ENCODE peak calls at places on chromosomes 4 and X, in nine cellular contexts. P is left lung, M is GM23248, T is heart left ventricle, H is testis, Y is epithelial cell of proximal tubule, Z is OCI-LY7, C is uterus, K is lung. O is an unnamed sample.

GRCh38 chr4:11497212-11497806 is 68.6 kb upstream of the HS3ST1 start:
- DNase-seq in P (no peak), M (no peak), T (no peak), H (no peak), Y (no peak), Z (no peak), C (no peak), K (no peak), O (no peak)

GRCh38 chrX:103879339-103879738 is 47.3 kb upstream of the RAB9B start:
- DNase-seq in P (no peak), M (peak), T (no peak), H (peak), Y (no peak), Z (no peak), C (no peak), K (no peak), O (no peak)

GRCh38 chr4:32189788-32190187 is 1469.6 kb downstream of the PCDH7 start:
- DNase-seq in P (no peak), M (no peak), T (no peak), H (no peak), Y (no peak), Z (no peak), C (no peak), K (no peak), O (no peak)

GRCh38 chr4:12488672-12489071 is 995.5 kb downstream of the RAB28 start:
- DNase-seq in P (no peak), M (no peak), T (peak), H (no peak), Y (no peak), Z (no peak), C (no peak), K (no peak), O (no peak)

GRCh38 chrX:43898406-43898805 is 16.2 kb upstream of the MAOB start:
- DNase-seq in P (no peak), M (no peak), T (no peak), H (no peak), Y (no peak), Z (no peak), C (no peak), K (no peak), O (no peak)

GRCh38 chrX:39398973-39399268 is 597.7 kb downstream of the MID1IP1 start:
- DNase-seq in P (no peak), M (no peak), T (no peak), H (no peak), Y (no peak), Z (no peak), C (no peak), K (no peak), O (no peak)

GRCh38 chr4:115042496-115042895 is 70.9 kb downstream of the NDST4 start:
- DNase-seq in P (no peak), M (peak), T (no peak), H (no peak), Y (no peak), Z (peak), C (no peak), K (no peak), O (no peak)

GRCh38 chr4:70759627-70760026 is 37.9 kb downstream of the RUFY3 start:
- DNase-seq in P (no peak), M (no peak), T (no peak), H (no peak), Y (no peak), Z (no peak), C (no peak), K (no peak), O (no peak)

GRCh38 chr4:575281-576141 is 584 bp downstream of the TMEM271 start:
- DNase-seq in P (peak), M (peak), T (peak), H (peak), Y (no peak), Z (no peak), C (no peak), K (peak), O (no peak)

GRCh38 chrX:37599735-37600134 is 28.3 kb downstream of the LANCL3 start:
- DNase-seq in P (no peak), M (no peak), T (no peak), H (no peak), Y (no peak), Z (no peak), C (no peak), K (peak), O (peak)

GRCh38 chr4:177802149-177802548 is 359.9 kb upstream of the AGA start:
- DNase-seq in P (no peak), M (no peak), T (no peak), H (no peak), Y (no peak), Z (no peak), C (no peak), K (no peak), O (no peak)

GRCh38 chr4:61500883-61501282 is 300.8 kb downstream of the ADGRL3 start:
- DNase-seq in P (no peak), M (no peak), T (no peak), H (peak), Y (no peak), Z (no peak), C (no peak), K (no peak), O (no peak)

GRCh38 chrX:69067841-69068240 is 97.4 kb downstream of the PJA1 start:
- DNase-seq in P (no peak), M (no peak), T (no peak), H (no peak), Y (no peak), Z (no peak), C (peak), K (no peak), O (peak)

GRCh38 chr4:61397174-61397573 is 197.0 kb downstream of the ADGRL3 start:
- DNase-seq in P (no peak), M (no peak), T (no peak), H (no peak), Y (peak), Z (no peak), C (no peak), K (no peak), O (no peak)

GRCh38 chr4:76897522-76898384 is at the start of gene SOWAHB:
- DNase-seq in P (peak), M (peak), T (no peak), H (peak), Y (no peak), Z (no peak), C (no peak), K (peak), O (peak)

GRCh38 chrX:13688384-13688771 is 550 bp upstream of the RAB9A start:
- DNase-seq in P (no peak), M (no peak), T (no peak), H (no peak), Y (no peak), Z (no peak), C (no peak), K (no peak), O (no peak)

GRCh38 chr4:120940547-120940946 is 18.0 kb upstream of the PRDM5 start:
- DNase-seq in P (no peak), M (no peak), T (no peak), H (no peak), Y (no peak), Z (no peak), C (no peak), K (no peak), O (no peak)

GRCh38 chrX:48751343-48751742 is 10.2 kb upstream of the GLOD5 start:
- DNase-seq in P (no peak), M (no peak), T (no peak), H (no peak), Y (no peak), Z (no peak), C (no peak), K (no peak), O (no peak)

GRCh38 chr4:3607690-3608514 is 75.7 kb upstream of the LRPAP1 start:
- DNase-seq in P (no peak), M (no peak), T (no peak), H (peak), Y (no peak), Z (no peak), C (no peak), K (no peak), O (no peak)

GRCh38 chr4:41264212-41264611 is 7.5 kb downstream of the UCHL1 start:
- DNase-seq in P (no peak), M (no peak), T (no peak), H (no peak), Y (no peak), Z (no peak), C (no peak), K (no peak), O (no peak)

GRCh38 chr4:16897351-16897750 is 1.1 kb downstream of the LDB2 start:
- DNase-seq in P (no peak), M (peak), T (no peak), H (no peak), Y (no peak), Z (no peak), C (no peak), K (no peak), O (no peak)

GRCh38 chr4:16894406-16894805 is 4.0 kb downstream of the LDB2 start:
- DNase-seq in P (no peak), M (peak), T (no peak), H (no peak), Y (no peak), Z (no peak), C (no peak), K (no peak), O (no peak)

GRCh38 chr4:16896871-16897270 is 1.6 kb downstream of the LDB2 start:
- DNase-seq in P (no peak), M (peak), T (no peak), H (no peak), Y (no peak), Z (no peak), C (no peak), K (no peak), O (no peak)

GRCh38 chr4:16900325-16900724 is 1.9 kb upstream of the LDB2 start:
- DNase-seq in P (no peak), M (no peak), T (no peak), H (no peak), Y (no peak), Z (no peak), C (no peak), K (no peak), O (no peak)

DNA sequence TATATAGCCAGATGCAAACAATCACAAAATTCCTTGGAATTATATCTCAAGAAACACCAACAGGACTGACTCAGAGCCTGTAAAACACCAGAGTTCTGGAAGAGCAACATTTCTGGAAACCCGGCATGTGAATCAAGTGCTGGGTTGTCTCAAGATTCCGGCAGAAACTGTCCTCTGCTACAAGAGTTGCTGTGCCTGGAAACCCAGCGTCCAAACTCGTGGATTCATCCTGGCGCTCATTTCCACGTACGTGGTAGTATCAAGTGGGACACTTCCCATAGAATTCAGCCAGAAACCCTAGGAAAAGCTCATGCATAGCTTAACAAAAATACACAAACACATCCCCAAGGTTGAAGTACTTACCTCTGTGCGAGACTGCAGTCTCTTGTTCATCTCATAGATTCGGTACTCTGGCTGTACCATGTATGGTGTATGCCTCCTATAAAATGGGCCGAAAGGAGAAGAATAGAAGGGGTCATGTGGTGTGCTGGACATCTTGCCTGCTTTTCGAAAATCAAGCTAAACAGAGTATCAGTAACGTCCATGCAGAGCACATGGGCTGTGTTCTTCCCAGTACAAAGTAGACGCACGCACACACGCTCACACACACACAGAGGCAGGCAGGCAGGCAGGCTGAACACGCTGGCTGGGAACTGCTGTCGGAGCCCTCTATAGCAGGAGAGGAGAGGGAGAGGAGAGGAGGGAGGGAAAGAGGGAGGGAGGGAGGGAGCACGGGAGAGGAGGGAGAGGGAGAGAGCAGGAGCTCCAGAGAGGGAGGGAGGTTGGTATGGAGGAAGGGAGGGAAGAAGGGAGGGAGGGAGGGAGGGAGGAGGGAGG is at the start of gene LDB2:
- DNase-seq in P (no peak), M (peak), T (peak), H (peak), Y (peak), Z (no peak), C (peak), K (peak), O (peak)
- H3K4me3 ChIP-seq in P (peak), M (peak), T (peak), H (peak), Y (peak), Z (no peak), C (peak), K (peak), O (peak)

DNA sequence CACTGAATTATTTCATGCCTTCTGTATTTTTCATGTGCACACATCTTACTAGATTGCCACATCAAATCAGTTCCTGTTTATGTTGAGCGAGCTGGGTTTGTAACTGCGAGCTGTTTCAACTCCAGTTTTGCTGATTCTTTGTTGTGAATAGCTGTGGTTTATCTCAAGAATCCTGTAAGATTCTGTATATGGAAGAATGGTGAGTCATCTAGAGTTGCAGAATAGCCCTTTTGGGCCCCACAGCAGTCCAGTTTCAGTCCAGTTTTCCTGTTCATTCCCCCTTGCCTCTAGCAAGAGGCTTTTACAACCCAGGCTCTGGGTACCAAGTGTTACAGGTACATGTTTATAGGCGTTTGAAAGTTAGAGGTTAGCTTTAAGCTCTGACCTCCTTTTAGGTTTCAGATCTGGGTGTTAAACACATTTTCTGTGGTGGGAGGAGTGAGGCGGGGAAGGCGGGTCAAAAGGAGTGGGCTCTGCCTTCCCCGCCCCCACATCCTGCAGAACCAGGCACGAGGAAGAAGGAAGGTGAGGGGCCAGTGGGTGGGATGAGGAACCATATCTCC is 32.7 kb downstream of the TBC1D14 start:
- DNase-seq in P (no peak), M (peak), T (no peak), H (no peak), Y (peak), Z (peak), C (peak), K (peak), O (no peak)
- H3K4me3 ChIP-seq in P (no peak), M (peak), T (no peak), H (no peak), Y (no peak), Z (peak), C (no peak), K (no peak), O (no peak)

DNA sequence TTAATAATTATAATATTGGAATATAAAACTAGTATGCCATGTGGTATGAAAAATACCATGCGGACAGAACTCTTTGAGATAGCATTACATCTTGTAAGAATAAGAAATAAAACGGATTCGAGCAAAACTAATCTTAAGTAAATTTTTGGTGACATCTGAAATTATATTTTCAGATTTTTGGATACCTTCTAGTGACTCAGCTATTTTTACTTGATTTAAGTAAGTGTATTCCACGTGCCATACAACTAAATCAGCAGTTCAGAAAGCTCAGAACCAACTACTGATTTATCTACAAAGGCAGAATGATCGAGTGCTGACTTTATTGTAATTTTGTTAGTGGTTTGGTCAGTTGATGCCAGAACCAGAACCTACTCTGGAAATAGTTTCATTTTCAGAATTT is 3.8 kb downstream of the ING2 start:
- DNase-seq in P (no peak), M (peak), T (no peak), H (no peak), Y (no peak), Z (no peak), C (no peak), K (no peak), O (no peak)
- H3K4me3 ChIP-seq in P (no peak), M (no peak), T (no peak), H (no peak), Y (no peak), Z (no peak), C (no peak), K (no peak), O (no peak)

GRCh38 chr4:152715076-152715475 is 35.3 kb upstream of the TMEM154 start:
- DNase-seq in P (no peak), M (no peak), T (no peak), H (no peak), Y (no peak), Z (no peak), C (no peak), K (no peak), O (no peak)
- H3K4me3 ChIP-seq in P (no peak), M (no peak), T (no peak), H (no peak), Y (no peak), Z (no peak), C (no peak), K (no peak), O (no peak)

GRCh38 chr4:56048621-56049427 is 100.1 kb downstream of the CEP135 start:
- DNase-seq in P (peak), M (peak), T (peak), H (peak), Y (no peak), Z (peak), C (peak), K (no peak), O (peak)
- H3K4me3 ChIP-seq in P (peak), M (peak), T (peak), H (peak), Y (peak), Z (peak), C (peak), K (peak), O (peak)

GRCh38 chr4:159400782-159401712 is 298.2 kb downstream of the RAPGEF2 start:
- DNase-seq in P (no peak), M (peak), T (peak), H (no peak), Y (no peak), Z (no peak), C (no peak), K (no peak), O (no peak)
- H3K4me3 ChIP-seq in P (no peak), M (peak), T (no peak), H (no peak), Y (no peak), Z (no peak), C (no peak), K (no peak), O (no peak)

GRCh38 chr4:60002603-60003325 is 1197.4 kb upstream of the ADGRL3 start:
- DNase-seq in P (no peak), M (no peak), T (no peak), H (no peak), Y (no peak), Z (no peak), C (no peak), K (no peak), O (no peak)
- H3K4me3 ChIP-seq in P (no peak), M (no peak), T (no peak), H (no peak), Y (no peak), Z (no peak), C (no peak), K (no peak), O (no peak)

GRCh38 chrX:46770006-46770816 is 11.3 kb upstream of the SLC9A7 start:
- DNase-seq in P (no peak), M (peak), T (no peak), H (no peak), Y (no peak), Z (no peak), C (no peak), K (no peak), O (no peak)
- H3K4me3 ChIP-seq in P (no peak), M (peak), T (no peak), H (no peak), Y (no peak), Z (no peak), C (no peak), K (no peak), O (no peak)

DNA sequence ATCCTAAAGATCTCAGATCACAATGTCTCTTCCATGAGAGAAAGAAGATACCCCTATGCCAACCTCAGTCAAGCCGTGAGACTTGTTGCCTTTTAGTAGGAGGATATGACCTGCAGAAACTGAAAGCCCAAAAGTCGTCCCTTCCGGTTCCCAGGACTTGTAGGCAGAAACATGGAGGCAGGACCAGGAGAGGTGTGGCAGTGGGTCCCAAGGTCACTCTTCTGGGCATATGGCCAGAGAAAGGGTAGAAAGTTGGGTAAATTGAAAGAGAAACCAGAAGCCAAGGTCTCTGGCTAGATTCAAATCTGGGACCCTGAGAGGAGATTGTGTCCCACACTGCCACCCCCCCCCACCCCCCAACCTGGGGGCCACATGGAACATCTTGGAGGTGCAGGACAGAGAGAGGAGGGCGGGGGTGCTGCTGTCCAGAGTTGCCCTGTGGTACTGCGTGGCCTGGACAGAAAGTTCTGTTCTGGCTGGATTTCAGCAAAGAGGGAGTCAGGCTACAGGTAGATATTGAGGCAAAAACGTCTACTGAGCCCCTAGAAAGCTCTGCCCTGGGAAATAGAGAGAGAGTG is 55.4 kb downstream of the DDX3X start:
- DNase-seq in P (no peak), M (no peak), T (no peak), H (peak), Y (no peak), Z (no peak), C (no peak), K (no peak), O (peak)
- H3K4me3 ChIP-seq in P (no peak), M (no peak), T (no peak), H (no peak), Y (no peak), Z (no peak), C (no peak), K (no peak), O (no peak)